ENCODE peak calls at places on chromosomes 5 and 9, in seven cellular contexts. L is H4; F is ACHN; K is activated T-cell treated with anti-CD3 and anti-CD28 coated beads, Interleukin-2, amount 50 U/mL, for 72 hours; R is A673; V is WTC11; Z is HS-27A. P is an unnamed sample.

GRCh38 chr5:124741711-124742496 is 4.5 kb downstream of the ZNF608 start:
- DNase-seq in Z (no peak), V (no peak), R (peak), K (no peak), L (peak), F (peak), P (no peak)

GRCh38 chr5:159207616-159208507 is 1.5 kb downstream of the RNF145 start:
- DNase-seq in R (peak), V (peak), L (peak), Z (peak), K (peak), F (peak), P (peak)

GRCh38 chr9:93918071-93918470 is 37.1 kb downstream of the BARX1 start:
- DNase-seq in R (no peak), F (no peak), K (no peak), Z (no peak), V (no peak), L (no peak), P (no peak)

GRCh38 chr5:55868846-55869245 is 17.7 kb downstream of the IL31RA start:
- DNase-seq in L (peak), R (peak), F (peak), Z (peak), K (peak), V (no peak), P (peak)

GRCh38 chr9:120931278-120932085 is 4.9 kb upstream of the TRAF1 start:
- DNase-seq in Z (no peak), R (peak), V (no peak), K (peak), L (peak), F (peak), P (no peak)

GRCh38 chr9:122356627-122357026 is 14.2 kb upstream of the PTGS1 start:
- DNase-seq in F (no peak), L (no peak), R (no peak), Z (no peak), V (peak), K (no peak), P (no peak)

GRCh38 chr9:81613002-81613750 is 76.2 kb downstream of the TLE1 start:
- DNase-seq in K (no peak), F (no peak), L (peak), R (peak), V (no peak), Z (no peak), P (no peak)

GRCh38 chr9:73183917-73184861 is 32.5 kb downstream of the ANXA1 start:
- DNase-seq in V (no peak), Z (no peak), K (no peak), R (peak), F (peak), L (peak), P (no peak)

GRCh38 chr5:80569961-80570786 is at the start of gene ANKRD34B:
- DNase-seq in Z (no peak), V (peak), K (peak), L (no peak), F (peak), R (peak), P (no peak)

GRCh38 chr9:88989961-88990570 is 1.2 kb upstream of the S1PR3 start:
- DNase-seq in K (no peak), R (no peak), F (no peak), Z (no peak), L (no peak), V (peak), P (no peak)

GRCh38 chr9:98686961-98687855 is 21.5 kb downstream of the GABBR2 start:
- DNase-seq in L (no peak), V (no peak), Z (no peak), K (no peak), R (no peak), F (no peak), P (no peak)